ENCODE peak calls at places on chromosomes 7 and 10, in eight cellular contexts. P is neuronal stem cell; Z is left ventricle myocardium inferior; M is CD8-positive, alpha-beta memory T cell; V is PC-9; L is stomach; T is psoas muscle; R is adrenal gland. U is an unnamed sample. For H3K4me1 and H3K36me3, the result is how much of the 10 kb centered on the place peaks cover.

GRCh38 chr10:7948601-7949000 is 105.9 kb upstream of the GATA3 start:
- DNase-seq in P (no peak), Z (no peak), M (no peak), V (no peak), L (no peak), T (no peak), R (no peak), U (no peak)

GRCh38 chr7:4882169-4882741 is 1.3 kb downstream of the RADIL start:
- DNase-seq in P (peak), Z (peak), M (no peak), V (no peak), L (peak), T (peak), R (peak), U (no peak)

GRCh38 chr10:24991298-24991697 is 24.7 kb downstream of the ENKUR start:
- DNase-seq in P (no peak), Z (no peak), M (no peak), V (no peak), L (no peak), T (no peak), R (no peak), U (no peak)

GRCh38 chr10:125152646-125153368 is 7.6 kb downstream of the CTBP2 start:
- DNase-seq in P (no peak), Z (peak), M (no peak), V (no peak), L (peak), T (peak), R (peak), U (no peak)

GRCh38 chr10:63128443-63128842 is 4.7 kb upstream of the NRBF2 start:
- DNase-seq in P (no peak), Z (no peak), M (no peak), V (no peak), L (no peak), T (no peak), R (no peak), U (no peak)

GRCh38 chr10:117503170-117503885 is 39.2 kb upstream of the EMX2 start:
- DNase-seq in P (no peak), Z (no peak), M (no peak), V (no peak), L (no peak), T (no peak), R (no peak), U (no peak)

GRCh38 chr10:86970152-86970886 is 2.0 kb downstream of the ADIRF start:
- DNase-seq in P (no peak), Z (peak), M (no peak), V (peak), L (peak), T (peak), R (peak), U (no peak)

GRCh38 chr10:74103560-74104248 is 46.9 kb downstream of the AP3M1 start:
- DNase-seq in P (no peak), Z (no peak), M (no peak), V (no peak), L (no peak), T (no peak), R (no peak), U (no peak)

GRCh38 chr7:37018954-37019353 is 294.7 kb upstream of the AOAH start:
- DNase-seq in P (no peak), Z (no peak), M (no peak), V (no peak), L (no peak), T (no peak), R (no peak), U (no peak)

GRCh38 chr10:19499291-19499765 is 316.9 kb upstream of the PLXDC2 start:
- DNase-seq in P (no peak), Z (no peak), M (no peak), V (no peak), L (no peak), T (no peak), R (no peak), U (no peak)

GRCh38 chr7:55053651-55054226 is 34.9 kb downstream of the EGFR start:
- DNase-seq in P (no peak), Z (no peak), M (no peak), V (peak), L (no peak), T (no peak), R (no peak), U (no peak)

GRCh38 chr7:55054758-55055157 is 35.9 kb downstream of the EGFR start:
- DNase-seq in P (no peak), Z (no peak), M (no peak), V (no peak), L (no peak), T (no peak), R (no peak), U (no peak)

GRCh38 chr7:55052081-55052480 is 33.3 kb downstream of the EGFR start:
- DNase-seq in P (no peak), Z (no peak), M (no peak), V (peak), L (no peak), T (no peak), R (no peak), U (no peak)

GRCh38 chr7:55054252-55054651 is 35.4 kb downstream of the EGFR start:
- DNase-seq in P (no peak), Z (no peak), M (no peak), V (no peak), L (no peak), T (peak), R (no peak), U (no peak)

GRCh38 chr7:55052726-55053431 is 34.1 kb downstream of the EGFR start:
- DNase-seq in P (no peak), Z (no peak), M (no peak), V (no peak), L (no peak), T (no peak), R (no peak), U (no peak)
- H3K4me1 ChIP-seq in P (under half), Z (half or more), M (under half), V (half or more), L (under half), T (half or more), R (under half), U (under half)

DNA sequence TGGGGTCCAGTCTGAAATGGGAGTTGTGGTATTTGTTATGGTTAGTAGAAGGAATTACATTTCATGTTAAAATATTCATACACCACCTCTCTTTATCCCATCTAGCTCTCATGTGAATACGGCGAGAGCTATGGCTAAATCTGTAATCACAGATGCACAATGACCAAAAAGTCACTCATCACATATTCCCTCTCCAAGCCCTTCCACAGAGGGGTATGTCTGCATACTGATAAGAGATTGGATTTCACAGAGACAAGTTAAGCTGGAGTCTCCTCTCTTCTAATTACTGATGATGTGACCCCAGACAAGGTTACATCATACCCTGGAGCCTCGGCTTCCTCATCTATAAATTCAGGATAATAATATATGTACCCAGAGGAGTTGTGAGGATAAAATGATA is 237.8 kb upstream of the RHOBTB1 start:
- DNase-seq in P (no peak), Z (no peak), M (no peak), V (no peak), L (no peak), T (no peak), R (no peak), U (no peak)
- H3K36me3 ChIP-seq in P (under half), Z (under half), M (under half), V (under half), L (under half), T (under half), R (under half), U (under half)

DNA sequence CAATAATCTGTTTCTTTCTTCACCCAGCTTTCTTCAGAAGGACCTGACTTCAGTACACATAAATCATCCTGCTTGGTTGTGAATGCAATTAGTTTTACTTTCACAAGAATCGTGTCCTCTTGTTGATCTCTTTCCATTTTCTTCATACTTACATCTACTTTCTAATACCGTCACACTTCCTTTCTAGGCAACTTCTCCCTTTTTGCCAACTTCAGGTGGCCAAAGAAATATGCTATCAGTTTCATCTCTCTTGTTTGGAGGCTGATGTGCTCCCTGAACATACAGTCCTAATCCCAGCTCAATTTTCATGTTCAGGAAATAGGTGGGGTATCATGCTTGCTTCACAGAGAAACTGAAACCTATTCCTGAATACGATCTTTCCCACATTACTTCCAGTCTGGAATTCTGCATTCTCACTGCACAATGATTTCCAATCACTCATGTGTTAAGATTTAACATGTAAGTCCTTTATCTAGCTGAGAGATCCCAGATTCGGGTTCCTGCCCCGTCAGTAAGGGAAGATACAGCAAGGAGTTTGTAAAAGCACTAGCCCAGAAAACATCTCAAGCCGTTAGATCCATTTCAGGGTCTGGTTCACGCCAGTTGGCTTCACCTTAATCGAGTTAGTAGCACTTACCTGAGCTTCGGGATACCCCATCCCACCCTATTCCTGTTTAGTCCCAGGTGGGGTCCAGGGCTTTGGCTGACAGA is 994 bp downstream of the SLC25A28 start:
- DNase-seq in P (no peak), Z (no peak), M (no peak), V (no peak), L (no peak), T (no peak), R (no peak), U (no peak)
- H3K4me3 ChIP-seq in P (peak), Z (peak), M (peak), V (peak), L (peak), T (peak), R (peak), U (peak)

GRCh38 chr10:110221721-110222261 is 14.4 kb downstream of the MXI1 start:
- DNase-seq in P (peak), Z (peak), M (peak), V (peak), L (peak), T (peak), R (peak), U (peak)

GRCh38 chr10:110221044-110221720 is 13.8 kb downstream of the MXI1 start:
- DNase-seq in P (no peak), Z (no peak), M (no peak), V (no peak), L (no peak), T (no peak), R (peak), U (no peak)

GRCh38 chr10:110225441-110225755 is 18.0 kb downstream of the MXI1 start:
- DNase-seq in P (no peak), Z (no peak), M (no peak), V (no peak), L (no peak), T (no peak), R (no peak), U (no peak)

GRCh38 chr10:110224992-110225391 is 17.6 kb downstream of the MXI1 start:
- DNase-seq in P (no peak), Z (no peak), M (no peak), V (no peak), L (no peak), T (no peak), R (no peak), U (no peak)

GRCh38 chr10:110222896-110223675 is 15.7 kb downstream of the MXI1 start:
- DNase-seq in P (no peak), Z (no peak), M (no peak), V (no peak), L (no peak), T (no peak), R (no peak), U (no peak)
- H3K4me1 ChIP-seq in P (under half), Z (half or more), M (under half), V (under half), L (under half), T (under half), R (under half), U (under half)

GRCh38 chr7:22801907-22802306 is 20.7 kb downstream of the TOMM7 start:
- DNase-seq in P (no peak), Z (no peak), M (no peak), V (no peak), L (no peak), T (no peak), R (no peak), U (no peak)

GRCh38 chr7:22805227-22805626 is 17.4 kb downstream of the TOMM7 start:
- DNase-seq in P (no peak), Z (no peak), M (no peak), V (no peak), L (no peak), T (no peak), R (no peak), U (no peak)

GRCh38 chr7:22799633-22800032 is 23.0 kb downstream of the TOMM7 start:
- DNase-seq in P (no peak), Z (no peak), M (no peak), V (no peak), L (no peak), T (no peak), R (no peak), U (no peak)

GRCh38 chr7:22806754-22807153 is 15.9 kb downstream of the TOMM7 start:
- DNase-seq in P (no peak), Z (no peak), M (no peak), V (no peak), L (no peak), T (no peak), R (no peak), U (no peak)

GRCh38 chr7:22802426-22802825 is 20.2 kb downstream of the TOMM7 start:
- DNase-seq in P (no peak), Z (no peak), M (no peak), V (no peak), L (no peak), T (no peak), R (no peak), U (no peak)
- H3K36me3 ChIP-seq in P (under half), Z (under half), M (under half), V (under half), L (under half), T (under half), R (under half), U (under half)

GRCh38 chr7:73954861-73955260 is 73.1 kb upstream of the ELN start:
- DNase-seq in P (no peak), Z (no peak), M (no peak), V (no peak), L (no peak), T (no peak), R (no peak), U (no peak)
- H3K4me3 ChIP-seq in P (no peak), Z (no peak), M (no peak), V (no peak), L (no peak), T (no peak), R (no peak), U (no peak)

GRCh38 chr7:112129655-112130323 is 76.4 kb downstream of the DOCK4 start:
- DNase-seq in P (no peak), Z (no peak), M (no peak), V (no peak), L (peak), T (peak), R (peak), U (no peak)

GRCh38 chr7:112133328-112133727 is 72.9 kb downstream of the DOCK4 start:
- DNase-seq in P (no peak), Z (no peak), M (no peak), V (no peak), L (no peak), T (no peak), R (no peak), U (no peak)

GRCh38 chr7:112134039-112134438 is 72.2 kb downstream of the DOCK4 start:
- DNase-seq in P (no peak), Z (no peak), M (no peak), V (no peak), L (no peak), T (no peak), R (no peak), U (no peak)

GRCh38 chr7:112132123-112132694 is 74.0 kb downstream of the DOCK4 start:
- DNase-seq in P (no peak), Z (no peak), M (no peak), V (no peak), L (no peak), T (no peak), R (no peak), U (no peak)

GRCh38 chr7:112131016-112131415 is 75.2 kb downstream of the DOCK4 start:
- DNase-seq in P (no peak), Z (no peak), M (no peak), V (no peak), L (no peak), T (no peak), R (no peak), U (no peak)
- H3K4me1 ChIP-seq in P (under half), Z (half or more), M (under half), V (under half), L (under half), T (under half), R (under half), U (under half)

GRCh38 chr7:106262268-106262881 is 22.4 kb downstream of the NAMPT start:
- DNase-seq in P (no peak), Z (no peak), M (no peak), V (no peak), L (no peak), T (no peak), R (no peak), U (no peak)
- H3K36me3 ChIP-seq in P (half or more), Z (half or more), M (under half), V (half or more), L (half or more), T (half or more), R (under half), U (under half)